ENCODE peak calls at places on chromosomes 4 and X, in seven cellular contexts. M, C, B, I, P, F and Z are unnamed samples.
A peak's percentile ranks its signal among the peaks of the same experiment; 100 is the strongest.

GRCh38 chr4:26860157-26860921 is at the start of gene STIM2:
- DNase-seq in M (peak; percentile 94), C (peak; percentile 93), B (peak; percentile 97), I (peak; percentile 98), P (peak; percentile 97), F (peak; percentile 100), Z (peak; percentile 98)

GRCh38 chr4:109703664-109704351 is 563 bp upstream of the CASP6 start:
- DNase-seq in M (peak; percentile 1), C (no peak), B (no peak), I (no peak), P (peak; percentile 33), F (peak; percentile 28), Z (peak; percentile 57)

GRCh38 chrX:112223391-112223790 is 140.8 kb upstream of the TRPC5 start:
- DNase-seq in M (no peak), C (no peak), B (no peak), I (no peak), P (no peak), F (no peak), Z (no peak)

GRCh38 chrX:120304241-120304640 is 7.0 kb downstream of the TMEM255A start:
- DNase-seq in M (no peak), C (no peak), B (no peak), I (no peak), P (no peak), F (no peak), Z (no peak)

GRCh38 chr4:6546681-6547447 is 28.1 kb upstream of the MAN2B2 start:
- DNase-seq in M (peak; percentile 17), C (peak; percentile 57), B (peak; percentile 40), I (peak; percentile 50), P (peak; percentile 83), F (peak; percentile 82), Z (peak; percentile 78)

GRCh38 chrX:819684-820083 is 189.1 kb downstream of the SHOX start:
- DNase-seq in M (no peak), C (no peak), B (no peak), I (no peak), P (no peak), F (no peak), Z (no peak)

GRCh38 chrX:24167719-24168472 is 18.4 kb downstream of the ZFX start:
- DNase-seq in M (no peak), C (no peak), B (no peak), I (no peak), P (no peak), F (peak; percentile 42), Z (no peak)

GRCh38 chr4:33537527-33537926 is 2706.8 kb downstream of the ARAP2 start:
- DNase-seq in M (no peak), C (no peak), B (no peak), I (no peak), P (peak; percentile 20), F (no peak), Z (no peak)

GRCh38 chr4:3470244-3471097 is 7.4 kb downstream of the DOK7 start:
- DNase-seq in M (no peak), C (no peak), B (peak; percentile 27), I (no peak), P (peak; percentile 23), F (no peak), Z (peak; percentile 20)

GRCh38 chr4:75340561-75340960 is 173.6 kb downstream of the RCHY1 start:
- DNase-seq in M (no peak), C (no peak), B (no peak), I (no peak), P (no peak), F (no peak), Z (no peak)

GRCh38 chr4:113761682-113762060 is at the start of gene CAMK2D:
- DNase-seq in M (peak; percentile 79), C (peak; percentile 80), B (peak; percentile 90), I (peak; percentile 92), P (peak; percentile 92), F (peak; percentile 90), Z (peak; percentile 88)

GRCh38 chr4:5884804-5885203 is 8.1 kb downstream of the CRMP1 start:
- DNase-seq in M (no peak), C (no peak), B (no peak), I (no peak), P (no peak), F (no peak), Z (no peak)

GRCh38 chr4:150078996-150079581 is 844 bp downstream of the DCLK2 start:
- DNase-seq in M (peak; percentile 13), C (no peak), B (peak; percentile 43), I (peak; percentile 57), P (no peak), F (no peak), Z (peak; percentile 13)

GRCh38 chr4:40038972-40039371 is 17.7 kb upstream of the N4BP2 start:
- DNase-seq in M (no peak), C (no peak), B (no peak), I (no peak), P (no peak), F (no peak), Z (peak; percentile 60)
- H3K4me3 ChIP-seq in M (no peak overlapping the region), C (no peak overlapping the region), B (no peak overlapping the region), I (no peak overlapping the region), P (no peak overlapping the region), F (no peak overlapping the region), Z (no peak overlapping the region)

DNA sequence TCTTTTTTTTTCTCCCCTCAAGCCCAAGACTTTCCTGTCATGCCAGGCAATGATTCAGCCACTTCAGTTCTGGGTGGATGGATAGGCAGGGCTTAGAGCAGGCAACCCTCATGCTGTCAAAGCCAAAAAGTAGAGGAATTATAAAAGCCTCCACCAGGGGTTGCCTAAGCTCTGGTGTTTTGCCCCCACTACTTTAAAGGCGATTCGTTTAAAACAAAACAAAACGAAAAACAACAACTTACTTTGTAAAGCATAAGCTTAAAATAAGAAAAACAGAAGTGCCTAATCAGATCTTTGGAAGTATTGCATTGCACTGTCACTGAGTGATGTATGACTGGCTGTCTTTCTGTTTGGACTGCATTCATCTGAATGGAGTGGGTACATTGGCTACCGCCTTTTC is 5.3 kb upstream of the IDS start:
- DNase-seq in M (no peak), C (no peak), B (no peak), I (no peak), P (peak; percentile 21), F (peak; percentile 25), Z (peak; percentile 33)
- TF ChIP-seq CTCF in M (peak; percentile 40), C (peak; percentile 19), B (no peak), I (no peak), P (peak; percentile 14), F (peak; percentile 2), Z (peak; percentile 28)

DNA sequence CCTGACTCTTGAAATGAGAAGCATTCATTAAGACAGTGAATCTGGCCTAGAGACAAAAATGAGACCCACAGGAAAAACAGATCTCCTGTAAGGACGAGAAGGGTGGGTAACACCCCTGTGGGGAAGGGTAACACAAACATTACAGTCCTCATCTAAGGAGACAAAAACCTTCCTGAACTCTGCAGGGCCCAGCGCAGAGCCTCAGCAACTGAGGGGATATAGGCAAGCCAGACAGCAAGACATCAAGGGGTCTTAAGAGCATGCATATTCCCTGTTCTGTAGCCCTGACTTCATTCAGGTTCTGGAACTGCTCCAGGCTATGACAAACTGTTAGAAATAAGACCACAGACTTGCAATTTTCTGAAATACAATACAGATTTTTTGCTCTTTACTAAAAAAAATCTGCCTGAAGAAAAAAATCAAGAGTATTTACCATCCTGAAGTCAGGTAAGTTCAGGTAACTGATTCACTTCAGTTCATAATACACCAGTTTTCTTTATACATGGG is 15.5 kb downstream of the COX18 start:
- DNase-seq in M (peak; percentile 45), C (no peak), B (no peak), I (no peak), P (peak; percentile 14), F (no peak), Z (no peak)
- H3K4me3 ChIP-seq in M (no peak overlapping the region), C (no peak overlapping the region), B (no peak overlapping the region), I (no peak overlapping the region), P (no peak overlapping the region), F (no peak overlapping the region), Z (no peak overlapping the region)

DNA sequence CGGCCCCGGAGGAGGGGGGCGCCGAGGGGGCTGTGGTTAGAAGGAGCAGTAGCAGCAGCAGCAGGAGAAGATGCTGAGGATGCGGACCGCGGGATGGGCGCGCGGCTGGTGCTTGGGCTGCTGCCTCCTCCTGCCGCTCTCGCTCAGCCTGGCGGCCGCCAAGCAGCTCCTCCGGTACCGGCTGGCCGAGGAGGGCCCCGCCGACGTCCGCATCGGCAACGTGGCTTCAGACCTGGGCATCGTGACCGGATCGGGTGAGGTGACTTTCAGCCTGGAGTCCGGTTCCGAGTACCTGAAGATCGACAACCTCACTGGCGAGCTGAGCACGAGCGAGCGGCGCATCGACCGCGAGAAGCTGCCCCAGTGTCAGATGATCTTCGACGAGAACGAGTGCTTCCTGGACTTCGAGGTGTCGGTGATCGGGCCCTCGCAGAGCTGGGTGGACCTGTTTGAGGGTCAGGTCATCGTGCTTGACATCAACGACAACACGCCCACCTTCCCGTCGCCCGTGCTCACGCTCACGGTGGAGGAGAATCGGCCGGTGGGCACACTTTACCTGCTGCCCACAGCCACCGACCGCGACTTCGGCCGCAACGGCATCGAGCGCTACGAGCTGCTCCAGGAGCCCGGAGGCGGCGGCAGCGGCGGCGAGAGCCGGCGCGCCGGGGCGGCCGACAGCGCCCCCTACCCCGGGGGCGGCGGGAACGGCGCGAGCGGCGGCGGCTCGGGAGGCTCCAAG is 1.4 kb downstream of the PCDH7 start:
- DNase-seq in M (no peak), C (no peak), B (peak; percentile 47), I (peak; percentile 47), P (peak; percentile 39), F (no peak), Z (peak; percentile 53)
- TF ChIP-seq CTCF in M (no peak), C (no peak), B (peak; percentile 28), I (peak; percentile 46), P (no peak), F (no peak), Z (no peak)

DNA sequence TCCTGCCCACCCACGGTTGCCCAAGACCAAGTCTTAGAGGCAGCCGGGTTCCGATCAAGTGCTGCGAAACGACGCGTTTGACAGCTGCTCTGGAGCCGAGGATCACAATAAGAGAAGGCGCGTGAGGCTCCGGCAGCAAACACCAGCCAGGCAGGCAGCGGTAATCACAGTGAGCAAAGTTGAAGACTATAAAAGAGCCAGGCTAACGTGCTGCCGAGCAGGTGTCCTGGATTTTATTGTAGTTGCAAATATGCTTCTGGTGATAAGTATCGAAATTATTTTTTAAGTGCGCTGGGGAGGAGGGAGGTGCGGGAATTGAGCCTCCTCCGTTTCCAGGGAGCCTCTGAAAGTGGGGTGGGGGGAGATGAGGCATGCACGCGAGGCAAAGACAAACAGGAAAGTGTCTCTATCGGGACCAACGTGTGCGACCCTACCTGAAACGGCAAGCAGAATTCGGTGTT is 597 bp downstream of the GABRA2 start:
- DNase-seq in M (no peak), C (no peak), B (no peak), I (peak; percentile 74), P (peak; percentile 16), F (no peak), Z (peak; percentile 12)
- H3K4me3 ChIP-seq in M (peak overlapping the region; percentile 37), C (no peak overlapping the region), B (peak overlapping the region; percentile 20), I (peak overlapping the region; percentile 25), P (peak overlapping the region; percentile 43), F (no peak overlapping the region), Z (no peak overlapping the region)